ENCODE peak calls at places on chromosomes 13 and 19, in eight cellular contexts. P is transverse colon, F is Panc1, K is GM23338, Z is stomach, I is sigmoid colon, T is suprapubic skin, N is endothelial cell of umbilical vein. O is an unnamed sample.

GRCh38 chr13:101751488-101751887 is 299.0 kb downstream of the ITGBL1 start:
- DNase-seq in P (no peak), F (peak), K (peak), Z (no peak), I (no peak), T (no peak), N (peak), O (no peak)

GRCh38 chr19:35260694-35261304 is 8.0 kb upstream of the USF2 start:
- DNase-seq in P (no peak), F (no peak), K (no peak), Z (peak), I (peak), T (peak), N (no peak), O (peak)

GRCh38 chr19:50003810-50004419 is 21.3 kb downstream of the VRK3 start:
- DNase-seq in P (peak), F (peak), K (no peak), Z (peak), I (peak), T (no peak), N (peak), O (no peak)

GRCh38 chr13:112055417-112056206 is 11.3 kb upstream of the SOX1 start:
- DNase-seq in P (no peak), F (no peak), K (peak), Z (no peak), I (no peak), T (peak), N (no peak), O (peak)

GRCh38 chr13:41268764-41269163 is 5.4 kb upstream of the MTRF1 start:
- DNase-seq in P (no peak), F (no peak), K (peak), Z (no peak), I (no peak), T (no peak), N (peak), O (no peak)

GRCh38 chr19:47503823-47504145 is 11.1 kb downstream of the NAPA start:
- DNase-seq in P (no peak), F (no peak), K (no peak), Z (no peak), I (no peak), T (no peak), N (no peak), O (no peak)

GRCh38 chr19:43820098-43820860 is 6.8 kb upstream of the ZNF283 start:
- DNase-seq in P (no peak), F (no peak), K (peak), Z (no peak), I (peak), T (no peak), N (peak), O (no peak)

GRCh38 chr19:39187552-39187943 is 9.2 kb upstream of the NCCRP1 start:
- DNase-seq in P (no peak), F (no peak), K (no peak), Z (no peak), I (no peak), T (no peak), N (no peak), O (no peak)

DNA sequence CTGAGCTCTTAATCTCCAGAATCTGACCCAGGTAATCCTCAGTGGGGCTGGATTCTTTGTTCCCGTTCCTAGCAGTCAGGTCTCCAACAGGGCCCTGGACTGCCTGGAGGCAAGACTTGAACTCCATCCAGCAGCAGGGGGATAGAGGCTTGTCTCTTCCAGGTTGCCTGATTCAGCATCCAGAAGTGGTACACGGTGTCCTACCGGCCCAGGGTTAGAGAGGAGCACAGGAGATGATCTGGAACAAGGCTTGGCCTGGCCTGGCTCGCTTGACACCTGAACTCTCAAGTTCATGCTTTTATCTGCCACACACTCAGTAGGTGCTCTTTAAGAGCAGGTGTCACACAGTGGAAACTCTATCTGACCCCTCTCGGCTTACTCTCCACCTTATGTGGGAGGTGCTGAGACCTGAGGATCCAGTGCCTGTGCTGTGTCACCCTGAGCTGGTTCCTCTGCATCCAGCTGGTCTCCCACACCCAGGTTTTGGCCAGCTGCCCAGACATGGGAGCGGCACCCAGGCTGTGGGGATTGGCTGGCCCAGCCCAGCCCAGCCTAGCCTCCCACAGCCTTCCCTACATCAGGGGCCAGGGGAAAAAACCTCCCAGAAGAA is at the start of gene CYP4F3:
- DNase-seq in P (peak), F (no peak), K (no peak), Z (peak), I (no peak), T (no peak), N (no peak), O (peak)
- TF ChIP-seq POLR2AphosphoS5 in P (peak), F (no peak), K (no peak), Z (peak), I (no peak), T (no peak), N (no peak), O (peak)

DNA sequence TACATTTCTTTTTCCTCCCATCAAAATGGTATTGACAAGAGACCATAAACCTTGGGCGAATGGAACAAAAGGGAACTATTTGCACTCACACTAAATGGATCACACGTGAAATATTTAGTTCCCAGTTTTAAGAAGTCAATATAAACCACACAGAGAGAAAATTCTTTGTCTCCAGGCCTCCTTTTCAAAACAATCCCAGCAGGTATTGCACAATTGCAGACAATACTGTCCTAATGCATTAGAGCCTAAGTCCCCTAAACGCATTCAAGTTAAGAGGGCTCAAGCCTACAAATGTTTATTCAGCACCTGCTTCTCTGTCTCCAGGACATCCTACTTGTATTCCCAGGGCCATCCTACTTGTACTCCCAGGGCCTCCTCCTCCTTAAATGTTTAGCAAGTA is 1.3 kb upstream of the B3GLCT start:
- DNase-seq in P (no peak), F (no peak), K (no peak), Z (no peak), I (no peak), T (no peak), N (no peak), O (no peak)
- H3K27ac ChIP-seq in P (no peak), F (no peak), K (no peak), Z (no peak), I (no peak), T (no peak), N (no peak), O (no peak)

GRCh38 chr19:42392165-42392564 is 2.1 kb upstream of the CNFN start:
- DNase-seq in P (no peak), F (no peak), K (no peak), Z (no peak), I (no peak), T (no peak), N (no peak), O (no peak)

GRCh38 chr19:42389899-42390298 is at the start of gene CNFN:
- DNase-seq in P (no peak), F (no peak), K (no peak), Z (no peak), I (no peak), T (no peak), N (no peak), O (no peak)

GRCh38 chr19:42388851-42389489 is 1.1 kb downstream of the CNFN start:
- DNase-seq in P (no peak), F (no peak), K (no peak), Z (no peak), I (no peak), T (no peak), N (no peak), O (no peak)

DNA sequence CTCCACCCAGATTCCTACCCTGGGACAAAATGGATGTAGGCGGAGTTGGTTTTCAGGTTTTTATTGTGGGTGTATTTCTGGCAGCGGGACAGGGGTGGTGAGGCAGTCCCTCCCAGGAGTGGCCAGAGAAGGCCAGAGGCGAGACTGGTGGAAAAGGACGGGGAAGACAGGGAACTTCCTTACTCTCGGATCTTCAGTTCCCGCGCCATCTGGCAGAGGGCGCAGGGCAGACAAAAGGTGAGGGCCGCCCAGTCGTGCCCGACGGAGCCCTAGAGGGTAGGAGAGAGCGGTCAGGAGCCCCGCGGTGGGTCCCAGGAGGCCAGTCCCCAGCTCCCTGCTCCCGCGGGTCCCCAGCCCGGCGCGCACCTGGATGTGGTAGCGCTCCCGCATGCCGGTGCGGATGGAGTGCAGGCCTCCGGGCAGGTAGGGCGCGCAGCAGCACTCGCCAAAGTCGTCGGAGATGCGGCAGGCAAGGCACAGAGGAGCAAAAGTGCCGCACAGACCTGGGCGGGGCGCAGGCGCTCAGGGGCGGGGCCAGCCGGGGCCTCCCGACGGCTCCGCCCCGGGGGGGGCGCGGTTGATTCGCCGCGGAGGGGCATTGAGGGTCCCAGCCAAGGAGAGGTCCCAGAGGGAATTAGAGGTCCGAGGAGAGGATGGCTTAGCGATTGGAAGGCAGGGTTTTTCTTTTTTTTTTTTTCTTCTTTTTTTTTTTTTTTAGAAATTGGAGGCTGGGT is 3.0 kb downstream of the CNFN start:
- DNase-seq in P (peak), F (peak), K (peak), Z (peak), I (peak), T (no peak), N (peak), O (no peak)
- TF ChIP-seq POLR2AphosphoS5 in P (peak), F (peak), K (peak), Z (no peak), I (no peak), T (no peak), N (no peak), O (peak)

GRCh38 chr19:19050104-19050503 is 13.7 kb upstream of the SLC25A42 start:
- DNase-seq in P (no peak), F (no peak), K (no peak), Z (no peak), I (no peak), T (no peak), N (no peak), O (no peak)
- H3K27ac ChIP-seq in P (no peak), F (no peak), K (no peak), Z (no peak), I (no peak), T (no peak), N (no peak), O (no peak)